ENCODE peak calls at places on chromosomes 7 and 10, in ten cellular contexts. W is NT2/D1, E is transverse colon, K is GM12878, N is heart right ventricle, Z is MM.1S, G is thyroid gland, T is HepG2, I is heart left ventricle, V is aorta. M is an unnamed sample.

GRCh38 chr7:149880871-149881301 is 7.1 kb downstream of the ATP6V0E2 start:
- DNase-seq in W (no peak), E (no peak), K (no peak), N (peak; percentile 76), Z (no peak), G (peak; percentile 94), T (no peak), I (no peak), V (no peak), M (no peak)

GRCh38 chr7:151856098-151856497 is 20.8 kb downstream of the PRKAG2 start:
- DNase-seq in W (no peak), E (no peak), K (no peak), N (no peak), Z (no peak), G (no peak), T (peak; percentile 22), I (no peak), V (no peak), M (no peak)

GRCh38 chr10:30902621-30903396 is 128.9 kb downstream of the ZNF438 start:
- DNase-seq in W (no peak), E (no peak), K (no peak), N (no peak), Z (no peak), G (no peak), T (no peak), I (no peak), V (peak; percentile 40), M (no peak)

GRCh38 chr7:37081436-37081835 is 357.1 kb upstream of the AOAH start:
- DNase-seq in W (no peak), E (peak; percentile 41), K (peak; percentile 24), N (peak; percentile 23), Z (peak; percentile 47), G (peak; percentile 73), T (no peak), I (peak; percentile 20), V (no peak), M (no peak)

GRCh38 chr10:99788598-99789259 is 6.3 kb downstream of the ABCC2 start:
- DNase-seq in W (no peak), E (peak; percentile 20), K (no peak), N (no peak), Z (no peak), G (peak; percentile 3), T (no peak), I (peak; percentile 18), V (peak; percentile 62), M (peak; percentile 96)

GRCh38 chr10:108849688-108850087 is 1073.6 kb downstream of the XPNPEP1 start:
- DNase-seq in W (no peak), E (no peak), K (no peak), N (no peak), Z (peak; percentile 56), G (no peak), T (no peak), I (no peak), V (no peak), M (no peak)

GRCh38 chr7:35768346-35768745 is 32.5 kb upstream of the SEPTIN7 start:
- DNase-seq in W (no peak), E (no peak), K (no peak), N (no peak), Z (no peak), G (no peak), T (no peak), I (no peak), V (no peak), M (no peak)

GRCh38 chr7:150367677-150368097 is 935 bp upstream of the REPIN1 start:
- DNase-seq in W (no peak), E (no peak), K (no peak), N (no peak), Z (no peak), G (no peak), T (no peak), I (no peak), V (no peak), M (no peak)

GRCh38 chr7:158397885-158398284 is 189.7 kb downstream of the PTPRN2 start:
- DNase-seq in W (no peak), E (no peak), K (no peak), N (no peak), Z (no peak), G (no peak), T (no peak), I (no peak), V (no peak), M (no peak)

GRCh38 chr7:158399762-158400161 is 187.9 kb downstream of the PTPRN2 start:
- DNase-seq in W (no peak), E (no peak), K (no peak), N (no peak), Z (no peak), G (no peak), T (no peak), I (no peak), V (no peak), M (no peak)

GRCh38 chr7:158396982-158397862 is 190.4 kb downstream of the PTPRN2 start:
- DNase-seq in W (no peak), E (no peak), K (no peak), N (no peak), Z (no peak), G (no peak), T (peak; percentile 34), I (no peak), V (no peak), M (no peak)

GRCh38 chr7:158400601-158401225 is 186.9 kb downstream of the PTPRN2 start:
- DNase-seq in W (no peak), E (no peak), K (no peak), N (no peak), Z (no peak), G (no peak), T (no peak), I (no peak), V (no peak), M (no peak)

GRCh38 chr7:158398750-158399149 is 188.9 kb downstream of the PTPRN2 start:
- DNase-seq in W (no peak), E (no peak), K (no peak), N (no peak), Z (no peak), G (no peak), T (no peak), I (no peak), V (no peak), M (no peak)
- H3K9me3 ChIP-seq in W (peaks cover 17% of the 10 kb centered on the region), E (no peaks in the 10 kb centered on the region), K (peaks cover 2% of the 10 kb centered on the region), N (no peaks in the 10 kb centered on the region), Z (no peaks in the 10 kb centered on the region), G (no peaks in the 10 kb centered on the region), T (peaks cover 9% of the 10 kb centered on the region), I (peaks cover 10% of the 10 kb centered on the region), V (peaks cover 3% of the 10 kb centered on the region), M (no peaks in the 10 kb centered on the region)

GRCh38 chr7:69285856-69286255 is 312.4 kb upstream of the AUTS2 start:
- DNase-seq in W (no peak), E (no peak), K (no peak), N (no peak), Z (no peak), G (no peak), T (no peak), I (no peak), V (no peak), M (no peak)

GRCh38 chr7:69277361-69277760 is 320.9 kb upstream of the AUTS2 start:
- DNase-seq in W (no peak), E (no peak), K (no peak), N (no peak), Z (no peak), G (no peak), T (no peak), I (no peak), V (no peak), M (no peak)

GRCh38 chr7:69283421-69283820 is 314.9 kb upstream of the AUTS2 start:
- DNase-seq in W (no peak), E (no peak), K (no peak), N (no peak), Z (no peak), G (no peak), T (no peak), I (peak; percentile 12), V (peak; percentile 54), M (no peak)

GRCh38 chr7:69282941-69283340 is 315.3 kb upstream of the AUTS2 start:
- DNase-seq in W (no peak), E (no peak), K (no peak), N (no peak), Z (no peak), G (no peak), T (no peak), I (no peak), V (no peak), M (no peak)
- H3K9me3 ChIP-seq in W (peaks cover 8% of the 10 kb centered on the region), E (peaks cover 3% of the 10 kb centered on the region), K (no peaks in the 10 kb centered on the region), N (no peaks in the 10 kb centered on the region), Z (no peaks in the 10 kb centered on the region), G (no peaks in the 10 kb centered on the region), T (peaks cover 8% of the 10 kb centered on the region), I (peaks cover 8% of the 10 kb centered on the region), V (no peaks in the 10 kb centered on the region), M (no peaks in the 10 kb centered on the region)

DNA sequence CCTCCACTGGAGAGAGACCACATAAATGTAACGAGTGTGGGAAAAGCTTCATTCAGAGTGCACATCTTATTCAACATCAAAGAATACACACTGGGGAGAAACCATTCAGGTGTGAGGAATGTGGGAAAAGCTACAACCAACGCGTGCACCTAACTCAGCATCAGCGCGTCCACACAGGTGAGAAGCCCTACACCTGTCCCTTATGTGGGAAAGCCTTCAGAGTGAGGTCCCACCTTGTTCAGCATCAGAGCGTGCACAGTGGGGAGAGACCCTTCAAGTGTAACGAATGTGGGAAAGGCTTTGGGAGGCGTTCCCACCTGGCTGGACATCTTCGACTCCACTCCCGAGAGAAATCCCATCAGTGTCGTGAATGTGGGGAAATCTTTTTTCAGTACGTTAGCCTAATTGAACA is 20.6 kb downstream of the FAM200A start:
- DNase-seq in W (no peak), E (no peak), K (no peak), N (no peak), Z (no peak), G (no peak), T (no peak), I (no peak), V (no peak), M (no peak)
- H3K9me3 ChIP-seq in W (peaks cover 56% of the 10 kb centered on the region), E (peaks cover 36% of the 10 kb centered on the region), K (peaks cover 41% of the 10 kb centered on the region), N (peaks cover 8% of the 10 kb centered on the region), Z (peaks cover 10% of the 10 kb centered on the region), G (no peaks in the 10 kb centered on the region), T (no peaks in the 10 kb centered on the region), I (peaks cover 62% of the 10 kb centered on the region), V (peaks cover 7% of the 10 kb centered on the region), M (peaks cover 31% of the 10 kb centered on the region)

GRCh38 chr7:87870471-87870870 is 5.7 kb downstream of the SLC25A40 start:
- DNase-seq in W (no peak), E (no peak), K (no peak), N (no peak), Z (no peak), G (no peak), T (no peak), I (no peak), V (no peak), M (no peak)
- H3K9me3 ChIP-seq in W (peaks cover 37% of the 10 kb centered on the region), E (peaks cover 16% of the 10 kb centered on the region), K (peaks cover 45% of the 10 kb centered on the region), N (peaks cover 3% of the 10 kb centered on the region), Z (no peaks in the 10 kb centered on the region), G (no peaks in the 10 kb centered on the region), T (peaks cover 10% of the 10 kb centered on the region), I (peaks cover 48% of the 10 kb centered on the region), V (peaks cover 3% of the 10 kb centered on the region), M (peaks cover 10% of the 10 kb centered on the region)

DNA sequence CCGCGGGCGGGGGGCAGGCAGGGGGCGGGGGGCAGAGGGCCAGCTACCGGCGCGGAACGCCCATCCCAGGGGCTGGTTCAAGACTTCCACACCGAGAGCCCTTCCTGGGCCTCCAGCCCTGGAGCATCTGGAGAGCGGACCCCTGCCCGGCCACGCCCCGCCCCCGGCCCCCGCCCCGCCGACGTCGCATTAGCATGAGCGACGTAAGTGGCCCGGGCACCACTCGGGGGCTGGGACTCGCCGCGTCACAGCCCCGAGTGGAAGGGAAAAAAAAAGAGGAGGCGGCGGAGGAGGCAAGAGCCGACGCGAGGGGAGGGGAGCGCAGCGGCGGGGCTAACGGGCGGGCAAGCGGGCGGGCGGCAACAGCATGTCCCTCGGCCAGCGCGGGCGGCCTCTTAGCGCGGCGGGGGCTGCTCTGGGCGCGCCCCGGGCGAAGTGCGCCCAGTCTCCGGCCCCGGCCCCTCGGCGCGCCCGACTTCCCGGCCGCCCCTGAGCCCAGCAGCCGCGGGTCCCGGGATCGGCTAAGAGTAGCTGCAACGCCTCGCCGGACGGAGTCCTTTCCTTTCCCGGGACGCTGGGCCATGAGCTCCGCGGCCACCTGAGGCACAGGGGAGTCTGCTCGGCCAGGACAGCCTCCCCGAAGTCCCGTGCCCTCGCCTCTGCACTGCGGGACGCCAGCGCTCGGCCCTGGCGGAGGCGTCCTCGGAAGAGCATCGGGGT is at the start of gene SLC18A3:
- DNase-seq in W (no peak), E (no peak), K (no peak), N (no peak), Z (no peak), G (no peak), T (no peak), I (no peak), V (peak; percentile 37), M (no peak)
- H3K9me3 ChIP-seq in W (no peaks in the 10 kb centered on the region), E (no peaks in the 10 kb centered on the region), K (peaks cover 4% of the 10 kb centered on the region), N (no peaks in the 10 kb centered on the region), Z (no peaks in the 10 kb centered on the region), G (no peaks in the 10 kb centered on the region), T (no peaks in the 10 kb centered on the region), I (no peaks in the 10 kb centered on the region), V (peaks cover under 1% of the 10 kb centered on the region), M (no peaks in the 10 kb centered on the region)